ENCODE peak calls at places on chromosomes 3 and 15, in five cellular contexts. F is memory B cell, Z is cardiac muscle cell, E is activated T-cell treated with anti-CD3 and anti-CD28 coated beads for 24 hours, J is left ventricle myocardium inferior. K is an unnamed sample.
A peak's percentile ranks its signal among the peaks of the same experiment; 100 is the strongest.

GRCh38 chr3:42654331-42655201 is 1.1 kb downstream of the ZBTB47 start:
- DNase-seq in J (peak; percentile 61), E (no peak), Z (peak; percentile 63), F (no peak), K (peak; percentile 80)

GRCh38 chr15:101372149-101372577 is 77.1 kb upstream of the SNRPA1 start:
- DNase-seq in J (no peak), Z (peak; percentile 40), F (no peak), E (no peak), K (no peak)

GRCh38 chr15:100959066-100960050 is 40.2 kb downstream of the LRRK1 start:
- DNase-seq in E (no peak), F (no peak), J (no peak), Z (peak; percentile 53), K (no peak)

GRCh38 chr15:84886211-84886983 is 1.9 kb downstream of the SLC28A1 start:
- DNase-seq in J (no peak), E (no peak), F (no peak), Z (no peak), K (no peak)

GRCh38 chr3:71062920-71063767 is 520.4 kb downstream of the FOXP1 start:
- DNase-seq in E (no peak), F (no peak), Z (peak; percentile 61), J (no peak), K (no peak)

GRCh38 chr3:12545473-12545791 is at the start of gene MKRN2OS:
- DNase-seq in Z (no peak), J (no peak), E (no peak), F (no peak), K (no peak)

GRCh38 chr3:37114251-37115145 is 59.9 kb downstream of the LRRFIP2 start:
- DNase-seq in Z (peak; percentile 83), E (no peak), J (no peak), F (no peak), K (no peak)

GRCh38 chr3:59812778-59813558 is 763.1 kb upstream of the CFAP20DC start:
- DNase-seq in Z (peak; percentile 36), F (no peak), J (no peak), E (no peak), K (no peak)

GRCh38 chr15:79922512-79923067 is 25.8 kb upstream of the MTHFS start:
- DNase-seq in J (no peak), Z (no peak), E (no peak), F (peak; percentile 7), K (no peak)

GRCh38 chr3:45246236-45246635 is 20.1 kb upstream of the TMEM158 start:
- DNase-seq in Z (no peak), J (no peak), F (no peak), E (no peak), K (no peak)

GRCh38 chr3:45595364-45596154 is 1.0 kb downstream of the LIMD1 start:
- DNase-seq in E (no peak), F (no peak), Z (no peak), J (peak; percentile 65), K (peak; percentile 71)